ENCODE peak calls at places on chromosomes 1 and 21, in four cellular contexts. P, I, O and D are unnamed samples.
A peak's percentile ranks its signal among the peaks of the same experiment; 100 is the strongest.

GRCh38 chr1:31674626-31675025 is 29.2 kb downstream of the COL16A1 start:
- DNase-seq in O (no peak), P (no peak), I (no peak), D (no peak)

GRCh38 chr1:204709021-204709420 is 23.5 kb upstream of the LRRN2 start:
- DNase-seq in I (no peak), P (no peak), O (no peak), D (no peak)

GRCh38 chr1:218585565-218586184 is 240.5 kb downstream of the TGFB2 start:
- DNase-seq in P (no peak), I (peak; percentile 94), O (no peak), D (no peak)

GRCh38 chr1:72371259-72372035 is 89.1 kb upstream of the NEGR1 start:
- DNase-seq in I (peak; percentile 34), P (no peak), O (no peak), D (no peak)

GRCh38 chr21:46067505-46068201 is 30.3 kb upstream of the COL6A2 start:
- DNase-seq in O (no peak), P (no peak), I (no peak), D (no peak)

GRCh38 chr1:40264354-40264781 is 6.3 kb downstream of the ZMPSTE24 start:
- DNase-seq in P (no peak), O (no peak), I (no peak), D (no peak)

GRCh38 chr1:93703649-93704048 is 22.0 kb upstream of the BCAR3 start:
- DNase-seq in P (no peak), O (no peak), I (no peak), D (no peak)

GRCh38 chr1:164771568-164772350 is 212.8 kb downstream of the PBX1 start:
- DNase-seq in O (no peak), I (peak; percentile 74), P (no peak), D (no peak)

GRCh38 chr1:58477390-58477789 is 69.1 kb downstream of the OMA1 start:
- DNase-seq in I (no peak), O (no peak), P (no peak), D (no peak)

GRCh38 chr1:204128964-204129896 is 22.6 kb downstream of the ETNK2 start:
- DNase-seq in P (peak; percentile 70), I (peak; percentile 71), O (no peak), D (peak; percentile 65)

GRCh38 chr1:203038217-203038741 is 12.0 kb downstream of the PPFIA4 start:
- DNase-seq in P (peak; percentile 15), O (no peak), I (peak; percentile 91), D (no peak)

GRCh38 chr1:245225267-245225666 is 70.5 kb downstream of the KIF26B start:
- DNase-seq in I (no peak), O (no peak), P (no peak), D (no peak)

GRCh38 chr1:64505232-64505943 is 35.5 kb downstream of the CACHD1 start:
- DNase-seq in O (no peak), P (no peak), I (no peak), D (no peak)

GRCh38 chr21:34885125-34885524 is 164.0 kb downstream of the RUNX1 start:
- DNase-seq in O (no peak), P (no peak), I (no peak), D (no peak)

GRCh38 chr21:36169465-36170128 is 13.0 kb downstream of the DOP1B start:
- DNase-seq in O (no peak), I (no peak), P (no peak), D (no peak)
- TF ChIP-seq CTCF in O (no peak), I (no peak), P (no peak), D (no peak)

GRCh38 chr1:114558548-114558947 is 22.9 kb downstream of the BCAS2 start:
- DNase-seq in I (peak; percentile 55), O (no peak), P (peak; percentile 57), D (no peak)
- TF ChIP-seq CTCF in I (peak; percentile 45), O (peak; percentile 25), P (peak; percentile 88), D (peak; percentile 59)

DNA sequence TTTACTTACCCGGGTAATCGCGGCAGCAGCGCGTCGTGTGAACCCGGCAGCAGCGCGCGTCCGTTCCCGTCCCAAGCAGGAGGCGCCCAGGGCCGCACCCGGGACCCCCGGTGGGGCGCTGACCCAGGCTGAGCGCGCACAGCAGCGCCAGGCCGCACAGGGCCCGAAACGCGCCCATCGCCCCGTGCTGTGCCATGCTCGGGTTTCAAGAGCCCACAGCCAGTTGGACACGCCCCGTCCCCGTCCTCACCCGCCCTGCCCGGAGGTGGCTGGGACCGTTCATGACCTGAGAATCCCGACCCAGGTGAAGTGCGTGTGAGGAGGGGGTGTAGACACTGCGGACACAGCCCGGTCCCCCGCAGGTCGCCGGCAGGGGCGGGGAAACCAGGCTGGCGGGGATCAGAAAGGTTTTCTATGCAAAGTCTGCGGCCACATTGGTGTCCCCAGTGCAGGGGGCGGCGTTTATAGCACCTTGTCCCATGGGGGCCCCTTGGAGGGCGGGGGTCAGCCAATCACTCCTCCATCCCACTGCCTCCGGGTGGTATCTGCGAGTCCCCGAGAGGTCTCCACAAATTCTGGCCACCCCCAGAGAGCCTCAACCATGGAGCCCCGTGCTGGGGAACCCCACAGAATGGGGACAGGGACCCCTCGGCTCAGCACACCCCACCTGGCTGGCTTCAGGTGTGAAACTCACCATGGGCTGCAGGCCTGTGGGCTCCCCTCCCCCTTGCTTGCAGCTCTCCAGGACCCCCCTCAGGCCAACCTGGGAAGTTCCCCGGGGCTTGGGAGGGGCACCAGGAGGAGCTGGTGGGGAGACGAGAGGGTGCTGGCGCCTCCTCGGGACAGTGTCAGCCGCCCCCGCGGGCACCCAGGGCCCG is at the start of gene TNFRSF18:
- DNase-seq in P (no peak), O (no peak), I (peak; percentile 15), D (peak; percentile 47)
- TF ChIP-seq CTCF in P (peak; percentile 28), O (no peak), I (no peak), D (no peak)

DNA sequence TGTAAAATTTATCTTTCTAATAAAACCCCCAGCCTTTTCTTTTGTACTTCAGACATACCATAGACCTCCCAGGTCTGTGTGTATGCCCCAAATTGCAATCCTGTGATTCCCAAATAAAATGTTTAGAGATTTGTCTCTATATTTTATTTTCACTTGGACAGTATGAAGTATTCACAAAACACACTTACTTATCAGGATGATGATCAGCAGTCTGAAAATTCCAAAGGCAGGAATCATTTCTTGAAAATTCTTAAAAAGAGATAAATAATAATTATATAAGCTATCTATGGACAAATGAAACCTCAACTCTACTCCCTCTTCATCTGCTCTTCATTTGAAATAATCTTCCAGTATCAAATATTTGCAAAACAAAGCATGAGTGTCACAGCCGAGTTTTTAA is 11.6 kb upstream of the GJA9 start:
- DNase-seq in P (no peak), I (no peak), O (no peak), D (no peak)
- TF ChIP-seq CTCF in P (no peak), I (no peak), O (no peak), D (no peak)

GRCh38 chr21:39022901-39023693 is 160.2 kb downstream of the PSMG1 start:
- DNase-seq in P (no peak), O (no peak), I (no peak), D (no peak)
- TF ChIP-seq CTCF in P (peak; percentile 37), O (no peak), I (no peak), D (no peak)